ENCODE peak calls at places on chromosomes 7 and 10, in seven cellular contexts. One of them, this sample, is unnamed.

GRCh38 chr7:48296976-48297375 is 125.7 kb downstream of the ABCA13 start:
- DNase-seq in T-helper 2 cell: no peak
- DNase-seq in heart right ventricle: no peak
- DNase-seq in NCI-H1694 treated with DMSO at 0.1 percent for 48 hours: no peak
- DNase-seq in OCI-LY7: no peak
- DNase-seq in NCI-H345: no peak
- DNase-seq in activated CD8-positive, alpha-beta T cell treated with anti-CD3 and anti-CD28 coated beads for 36 hours: no peak
- DNase-seq in this sample: no peak

GRCh38 chr7:29255839-29256782 is 61.5 kb downstream of the CHN2 start:
- DNase-seq in heart right ventricle: no peak
- DNase-seq in activated CD8-positive, alpha-beta T cell treated with anti-CD3 and anti-CD28 coated beads for 36 hours: no peak
- DNase-seq in OCI-LY7: no peak
- DNase-seq in T-helper 2 cell: no peak
- DNase-seq in NCI-H345: no peak
- DNase-seq in NCI-H1694 treated with DMSO at 0.1 percent for 48 hours: no peak
- DNase-seq in this sample: no peak

GRCh38 chr7:132009778-132010177 is 453.4 kb upstream of the PODXL start:
- DNase-seq in NCI-H345: peak
- DNase-seq in T-helper 2 cell: no peak
- DNase-seq in activated CD8-positive, alpha-beta T cell treated with anti-CD3 and anti-CD28 coated beads for 36 hours: no peak
- DNase-seq in OCI-LY7: no peak
- DNase-seq in NCI-H1694 treated with DMSO at 0.1 percent for 48 hours: no peak
- DNase-seq in heart right ventricle: no peak
- DNase-seq in this sample: no peak

GRCh38 chr10:48251152-48251524 is 23.4 kb downstream of the FRMPD2 start:
- DNase-seq in heart right ventricle: no peak
- DNase-seq in OCI-LY7: no peak
- DNase-seq in T-helper 2 cell: no peak
- DNase-seq in activated CD8-positive, alpha-beta T cell treated with anti-CD3 and anti-CD28 coated beads for 36 hours: no peak
- DNase-seq in NCI-H1694 treated with DMSO at 0.1 percent for 48 hours: no peak
- DNase-seq in NCI-H345: peak
- DNase-seq in this sample: no peak

GRCh38 chr10:22710139-22710745 is 4.1 kb downstream of the PIP4K2A start:
- DNase-seq in NCI-H1694 treated with DMSO at 0.1 percent for 48 hours: no peak
- DNase-seq in OCI-LY7: no peak
- DNase-seq in activated CD8-positive, alpha-beta T cell treated with anti-CD3 and anti-CD28 coated beads for 36 hours: peak
- DNase-seq in NCI-H345: no peak
- DNase-seq in T-helper 2 cell: no peak
- DNase-seq in heart right ventricle: no peak
- DNase-seq in this sample: peak

GRCh38 chr7:141992154-141992553 is 3.5 kb upstream of the MGAM start:
- DNase-seq in heart right ventricle: no peak
- DNase-seq in OCI-LY7: no peak
- DNase-seq in NCI-H345: no peak
- DNase-seq in activated CD8-positive, alpha-beta T cell treated with anti-CD3 and anti-CD28 coated beads for 36 hours: no peak
- DNase-seq in T-helper 2 cell: no peak
- DNase-seq in NCI-H1694 treated with DMSO at 0.1 percent for 48 hours: no peak
- DNase-seq in this sample: no peak

GRCh38 chr10:117627561-117627960 is 85.0 kb downstream of the EMX2 start:
- DNase-seq in T-helper 2 cell: no peak
- DNase-seq in NCI-H345: no peak
- DNase-seq in OCI-LY7: no peak
- DNase-seq in NCI-H1694 treated with DMSO at 0.1 percent for 48 hours: peak
- DNase-seq in heart right ventricle: no peak
- DNase-seq in activated CD8-positive, alpha-beta T cell treated with anti-CD3 and anti-CD28 coated beads for 36 hours: no peak
- DNase-seq in this sample: no peak

GRCh38 chr10:63935705-63936104 is 414.5 kb downstream of the REEP3 start:
- DNase-seq in NCI-H345: no peak
- DNase-seq in T-helper 2 cell: no peak
- DNase-seq in NCI-H1694 treated with DMSO at 0.1 percent for 48 hours: no peak
- DNase-seq in OCI-LY7: peak
- DNase-seq in heart right ventricle: no peak
- DNase-seq in activated CD8-positive, alpha-beta T cell treated with anti-CD3 and anti-CD28 coated beads for 36 hours: no peak
- DNase-seq in this sample: peak

GRCh38 chr7:156675721-156676120 is 35.1 kb downstream of the RNF32 start:
- DNase-seq in T-helper 2 cell: no peak
- DNase-seq in NCI-H345: peak
- DNase-seq in heart right ventricle: no peak
- DNase-seq in NCI-H1694 treated with DMSO at 0.1 percent for 48 hours: no peak
- DNase-seq in OCI-LY7: no peak
- DNase-seq in activated CD8-positive, alpha-beta T cell treated with anti-CD3 and anti-CD28 coated beads for 36 hours: no peak
- DNase-seq in this sample: no peak

GRCh38 chr10:103533827-103534226 is 40.3 kb downstream of the NEURL1 start:
- DNase-seq in NCI-H1694 treated with DMSO at 0.1 percent for 48 hours: no peak
- DNase-seq in OCI-LY7: no peak
- DNase-seq in heart right ventricle: no peak
- DNase-seq in NCI-H345: no peak
- DNase-seq in T-helper 2 cell: no peak
- DNase-seq in activated CD8-positive, alpha-beta T cell treated with anti-CD3 and anti-CD28 coated beads for 36 hours: no peak
- DNase-seq in this sample: no peak

GRCh38 chr7:134473861-134474291 is 15.0 kb upstream of the AKR1B1 start:
- DNase-seq in activated CD8-positive, alpha-beta T cell treated with anti-CD3 and anti-CD28 coated beads for 36 hours: no peak
- DNase-seq in T-helper 2 cell: no peak
- DNase-seq in OCI-LY7: no peak
- DNase-seq in heart right ventricle: no peak
- DNase-seq in NCI-H345: no peak
- DNase-seq in NCI-H1694 treated with DMSO at 0.1 percent for 48 hours: no peak
- DNase-seq in this sample: no peak

GRCh38 chr10:131795761-131796160 is 105.0 kb upstream of the PPP2R2D start:
- DNase-seq in T-helper 2 cell: no peak
- DNase-seq in NCI-H345: no peak
- DNase-seq in OCI-LY7: no peak
- DNase-seq in activated CD8-positive, alpha-beta T cell treated with anti-CD3 and anti-CD28 coated beads for 36 hours: no peak
- DNase-seq in NCI-H1694 treated with DMSO at 0.1 percent for 48 hours: no peak
- DNase-seq in heart right ventricle: no peak
- DNase-seq in this sample: no peak

GRCh38 chr7:50801907-50802306 is 19.2 kb upstream of the GRB10 start:
- DNase-seq in T-helper 2 cell: no peak
- DNase-seq in NCI-H345: no peak
- DNase-seq in heart right ventricle: no peak
- DNase-seq in NCI-H1694 treated with DMSO at 0.1 percent for 48 hours: no peak
- DNase-seq in OCI-LY7: no peak
- DNase-seq in activated CD8-positive, alpha-beta T cell treated with anti-CD3 and anti-CD28 coated beads for 36 hours: no peak
- DNase-seq in this sample: no peak

GRCh38 chr7:157905740-157906461 is 569.1 kb downstream of the DNAJB6 start:
- DNase-seq in T-helper 2 cell: no peak
- DNase-seq in OCI-LY7: no peak
- DNase-seq in activated CD8-positive, alpha-beta T cell treated with anti-CD3 and anti-CD28 coated beads for 36 hours: no peak
- DNase-seq in heart right ventricle: peak
- DNase-seq in NCI-H345: peak
- DNase-seq in NCI-H1694 treated with DMSO at 0.1 percent for 48 hours: no peak
- DNase-seq in this sample: no peak

GRCh38 chr7:88289505-88290129 is 17.1 kb downstream of the STEAP4 start:
- DNase-seq in activated CD8-positive, alpha-beta T cell treated with anti-CD3 and anti-CD28 coated beads for 36 hours: peak
- DNase-seq in NCI-H345: no peak
- DNase-seq in heart right ventricle: no peak
- DNase-seq in T-helper 2 cell: no peak
- DNase-seq in NCI-H1694 treated with DMSO at 0.1 percent for 48 hours: no peak
- DNase-seq in OCI-LY7: no peak
- DNase-seq in this sample: no peak

GRCh38 chr7:149422065-149422913 is 38.6 kb downstream of the ZNF777 start:
- DNase-seq in OCI-LY7: peak
- DNase-seq in heart right ventricle: peak
- DNase-seq in T-helper 2 cell: peak
- DNase-seq in activated CD8-positive, alpha-beta T cell treated with anti-CD3 and anti-CD28 coated beads for 36 hours: peak
- DNase-seq in NCI-H1694 treated with DMSO at 0.1 percent for 48 hours: peak
- DNase-seq in NCI-H345: peak
- DNase-seq in this sample: peak

GRCh38 chr7:113904521-113904920 is 14.3 kb downstream of the PPP1R3A start:
- DNase-seq in OCI-LY7: no peak
- DNase-seq in NCI-H345: no peak
- DNase-seq in NCI-H1694 treated with DMSO at 0.1 percent for 48 hours: no peak
- DNase-seq in heart right ventricle: no peak
- DNase-seq in T-helper 2 cell: no peak
- DNase-seq in activated CD8-positive, alpha-beta T cell treated with anti-CD3 and anti-CD28 coated beads for 36 hours: no peak
- DNase-seq in this sample: no peak

GRCh38 chr7:4845740-4846142 is 16.1 kb downstream of the PAPOLB start:
- DNase-seq in heart right ventricle: peak
- DNase-seq in NCI-H1694 treated with DMSO at 0.1 percent for 48 hours: no peak
- DNase-seq in activated CD8-positive, alpha-beta T cell treated with anti-CD3 and anti-CD28 coated beads for 36 hours: no peak
- DNase-seq in OCI-LY7: no peak
- DNase-seq in NCI-H345: no peak
- DNase-seq in T-helper 2 cell: no peak
- DNase-seq in this sample: no peak

GRCh38 chr10:72126184-72126871 is 38.0 kb upstream of the SPOCK2 start:
- DNase-seq in NCI-H345: no peak
- DNase-seq in OCI-LY7: peak
- DNase-seq in NCI-H1694 treated with DMSO at 0.1 percent for 48 hours: peak
- DNase-seq in heart right ventricle: no peak
- DNase-seq in activated CD8-positive, alpha-beta T cell treated with anti-CD3 and anti-CD28 coated beads for 36 hours: no peak
- DNase-seq in T-helper 2 cell: no peak
- DNase-seq in this sample: peak

GRCh38 chr7:95421847-95422444 is 12.9 kb downstream of the PON2 start:
- DNase-seq in NCI-H345: no peak
- DNase-seq in activated CD8-positive, alpha-beta T cell treated with anti-CD3 and anti-CD28 coated beads for 36 hours: no peak
- DNase-seq in T-helper 2 cell: no peak
- DNase-seq in heart right ventricle: no peak
- DNase-seq in OCI-LY7: no peak
- DNase-seq in NCI-H1694 treated with DMSO at 0.1 percent for 48 hours: no peak
- DNase-seq in this sample: no peak

GRCh38 chr7:7099584-7100014 is 82.7 kb upstream of the C1GALT1 start:
- DNase-seq in NCI-H1694 treated with DMSO at 0.1 percent for 48 hours: no peak
- DNase-seq in T-helper 2 cell: no peak
- DNase-seq in NCI-H345: peak
- DNase-seq in heart right ventricle: peak
- DNase-seq in OCI-LY7: no peak
- DNase-seq in activated CD8-positive, alpha-beta T cell treated with anti-CD3 and anti-CD28 coated beads for 36 hours: no peak
- DNase-seq in this sample: no peak

GRCh38 chr7:50450691-50451051 is 521 bp upstream of the FIGNL1 start:
- DNase-seq in NCI-H345: peak
- DNase-seq in NCI-H1694 treated with DMSO at 0.1 percent for 48 hours: no peak
- DNase-seq in T-helper 2 cell: no peak
- DNase-seq in activated CD8-positive, alpha-beta T cell treated with anti-CD3 and anti-CD28 coated beads for 36 hours: peak
- DNase-seq in OCI-LY7: no peak
- DNase-seq in heart right ventricle: peak
- DNase-seq in this sample: peak

GRCh38 chr7:37408885-37409248 is 39.8 kb downstream of the ELMO1 start:
- DNase-seq in heart right ventricle: no peak
- DNase-seq in NCI-H345: no peak
- DNase-seq in NCI-H1694 treated with DMSO at 0.1 percent for 48 hours: no peak
- DNase-seq in activated CD8-positive, alpha-beta T cell treated with anti-CD3 and anti-CD28 coated beads for 36 hours: peak
- DNase-seq in T-helper 2 cell: no peak
- DNase-seq in OCI-LY7: no peak
- DNase-seq in this sample: peak

GRCh38 chr7:73899731-73900142 is 38.8 kb downstream of the TMEM270 start:
- DNase-seq in heart right ventricle: peak
- DNase-seq in NCI-H1694 treated with DMSO at 0.1 percent for 48 hours: peak
- DNase-seq in OCI-LY7: no peak
- DNase-seq in NCI-H345: no peak
- DNase-seq in T-helper 2 cell: no peak
- DNase-seq in activated CD8-positive, alpha-beta T cell treated with anti-CD3 and anti-CD28 coated beads for 36 hours: no peak
- DNase-seq in this sample: no peak

GRCh38 chr10:132678436-132679216 is 107.3 kb downstream of the NKX6-2 start:
- DNase-seq in OCI-LY7: no peak
- DNase-seq in NCI-H1694 treated with DMSO at 0.1 percent for 48 hours: no peak
- DNase-seq in NCI-H345: no peak
- DNase-seq in T-helper 2 cell: no peak
- DNase-seq in heart right ventricle: no peak
- DNase-seq in activated CD8-positive, alpha-beta T cell treated with anti-CD3 and anti-CD28 coated beads for 36 hours: no peak
- DNase-seq in this sample: no peak

GRCh38 chr7:28024786-28025334 is 155.7 kb downstream of the JAZF1 start:
- DNase-seq in NCI-H1694 treated with DMSO at 0.1 percent for 48 hours: no peak
- DNase-seq in NCI-H345: no peak
- DNase-seq in OCI-LY7: no peak
- DNase-seq in T-helper 2 cell: no peak
- DNase-seq in activated CD8-positive, alpha-beta T cell treated with anti-CD3 and anti-CD28 coated beads for 36 hours: no peak
- DNase-seq in heart right ventricle: no peak
- DNase-seq in this sample: no peak

GRCh38 chr10:13787015-13787421 is 200.3 kb downstream of the PRPF18 start:
- DNase-seq in NCI-H1694 treated with DMSO at 0.1 percent for 48 hours: no peak
- DNase-seq in OCI-LY7: peak
- DNase-seq in T-helper 2 cell: peak
- DNase-seq in activated CD8-positive, alpha-beta T cell treated with anti-CD3 and anti-CD28 coated beads for 36 hours: peak
- DNase-seq in heart right ventricle: no peak
- DNase-seq in NCI-H345: no peak
- DNase-seq in this sample: peak

GRCh38 chr10:48701941-48702340 is 17.3 kb downstream of the WDFY4 start:
- DNase-seq in NCI-H1694 treated with DMSO at 0.1 percent for 48 hours: no peak
- DNase-seq in NCI-H345: no peak
- DNase-seq in T-helper 2 cell: no peak
- DNase-seq in heart right ventricle: no peak
- DNase-seq in activated CD8-positive, alpha-beta T cell treated with anti-CD3 and anti-CD28 coated beads for 36 hours: no peak
- DNase-seq in OCI-LY7: no peak
- DNase-seq in this sample: no peak

GRCh38 chr10:10730644-10731043 is 287.0 kb upstream of the CELF2 start:
- DNase-seq in NCI-H345: no peak
- DNase-seq in T-helper 2 cell: no peak
- DNase-seq in activated CD8-positive, alpha-beta T cell treated with anti-CD3 and anti-CD28 coated beads for 36 hours: no peak
- DNase-seq in heart right ventricle: peak
- DNase-seq in NCI-H1694 treated with DMSO at 0.1 percent for 48 hours: no peak
- DNase-seq in OCI-LY7: no peak
- DNase-seq in this sample: no peak

GRCh38 chr7:25830986-25831558 is 320.9 kb upstream of the NFE2L3 start:
- DNase-seq in activated CD8-positive, alpha-beta T cell treated with anti-CD3 and anti-CD28 coated beads for 36 hours: no peak
- DNase-seq in T-helper 2 cell: no peak
- DNase-seq in NCI-H1694 treated with DMSO at 0.1 percent for 48 hours: peak
- DNase-seq in NCI-H345: no peak
- DNase-seq in heart right ventricle: no peak
- DNase-seq in OCI-LY7: no peak
- DNase-seq in this sample: no peak

GRCh38 chr10:19629559-19629958 is 186.7 kb upstream of the PLXDC2 start:
- DNase-seq in activated CD8-positive, alpha-beta T cell treated with anti-CD3 and anti-CD28 coated beads for 36 hours: no peak
- DNase-seq in OCI-LY7: no peak
- DNase-seq in NCI-H1694 treated with DMSO at 0.1 percent for 48 hours: no peak
- DNase-seq in heart right ventricle: peak
- DNase-seq in T-helper 2 cell: no peak
- DNase-seq in NCI-H345: no peak
- DNase-seq in this sample: no peak

GRCh38 chr10:107585630-107586029 is 421.1 kb upstream of the SORCS1 start:
- DNase-seq in activated CD8-positive, alpha-beta T cell treated with anti-CD3 and anti-CD28 coated beads for 36 hours: no peak
- DNase-seq in NCI-H1694 treated with DMSO at 0.1 percent for 48 hours: no peak
- DNase-seq in T-helper 2 cell: no peak
- DNase-seq in OCI-LY7: no peak
- DNase-seq in heart right ventricle: no peak
- DNase-seq in NCI-H345: no peak
- DNase-seq in this sample: no peak

GRCh38 chr10:6576326-6576725 is 3.8 kb downstream of the PRKCQ start:
- DNase-seq in NCI-H345: no peak
- DNase-seq in activated CD8-positive, alpha-beta T cell treated with anti-CD3 and anti-CD28 coated beads for 36 hours: no peak
- DNase-seq in NCI-H1694 treated with DMSO at 0.1 percent for 48 hours: no peak
- DNase-seq in OCI-LY7: no peak
- DNase-seq in T-helper 2 cell: no peak
- DNase-seq in heart right ventricle: no peak
- DNase-seq in this sample: no peak